ENCODE peak calls at places on chromosome 9, in ten cellular contexts. X, T, V, Q, Z, C, F, A, L and K are unnamed samples.

GRCh38 chr9:137300607-137301085 is 1.4 kb downstream of the NRARP start:
- DNase-seq in X (peak; percentile 66), T (no peak), V (no peak), Q (no peak), Z (no peak), C (no peak), F (no peak), A (no peak), L (no peak), K (peak; percentile 39)

GRCh38 chr9:34072868-34073590 is 24.3 kb upstream of the UBAP2 start:
- DNase-seq in X (peak; percentile 81), T (peak; percentile 51), V (no peak), Q (no peak), Z (no peak), C (peak; percentile 87), F (peak; percentile 90), A (peak; percentile 86), L (no peak), K (peak; percentile 10)

GRCh38 chr9:26744362-26744965 is 148.1 kb downstream of the CAAP1 start:
- DNase-seq in X (peak; percentile 49), T (no peak), V (no peak), Q (no peak), Z (no peak), C (peak; percentile 4), F (peak; percentile 31), A (peak; percentile 35), L (no peak), K (no peak)

GRCh38 chr9:110133059-110133458 is 74.9 kb downstream of the C9orf152 start:
- DNase-seq in X (peak; percentile 69), T (no peak), V (no peak), Q (no peak), Z (no peak), C (no peak), F (no peak), A (no peak), L (no peak), K (no peak)

GRCh38 chr9:80596576-80596975 is 1024.8 kb downstream of the TLE4 start:
- DNase-seq in X (no peak), T (no peak), V (no peak), Q (no peak), Z (no peak), C (no peak), F (no peak), A (no peak), L (no peak), K (no peak)

GRCh38 chr9:6128030-6128429 is 87.6 kb upstream of the IL33 start:
- DNase-seq in X (no peak), T (no peak), V (no peak), Q (no peak), Z (no peak), C (no peak), F (no peak), A (no peak), L (no peak), K (no peak)

GRCh38 chr9:32424616-32425015 is 40.2 kb downstream of the ACO1 start:
- DNase-seq in X (no peak), T (no peak), V (no peak), Q (no peak), Z (no peak), C (no peak), F (no peak), A (no peak), L (no peak), K (no peak)

GRCh38 chr9:127898433-127899199 is 787 bp downstream of the ST6GALNAC6 start:
- DNase-seq in X (peak; percentile 97), T (peak; percentile 74), V (peak; percentile 87), Q (no peak), Z (peak; percentile 33), C (no peak), F (peak; percentile 94), A (peak; percentile 95), L (peak; percentile 59), K (peak; percentile 53)

GRCh38 chr9:37034938-37035471 is 937 bp upstream of the PAX5 start:
- DNase-seq in X (no peak), T (no peak), V (peak; percentile 80), Q (no peak), Z (no peak), C (no peak), F (no peak), A (no peak), L (no peak), K (peak; percentile 34)

GRCh38 chr9:27413507-27414214 is 110.4 kb upstream of the IFNK start:
- DNase-seq in X (no peak), T (no peak), V (no peak), Q (no peak), Z (no peak), C (no peak), F (no peak), A (peak; percentile 34), L (no peak), K (no peak)

GRCh38 chr9:124045076-124045829 is 33.7 kb downstream of the LHX2 start:
- DNase-seq in X (peak; percentile 84), T (no peak), V (peak; percentile 74), Q (peak; percentile 77), Z (peak; percentile 31), C (no peak), F (peak; percentile 50), A (peak; percentile 21), L (no peak), K (peak; percentile 55)

GRCh38 chr9:23789529-23790254 is 36.3 kb downstream of the ELAVL2 start:
- DNase-seq in X (no peak), T (no peak), V (no peak), Q (no peak), Z (no peak), C (no peak), F (no peak), A (no peak), L (no peak), K (no peak)

GRCh38 chr9:114908796-114909448 is 21.5 kb downstream of the TNFSF8 start:
- DNase-seq in X (no peak), T (no peak), V (no peak), Q (no peak), Z (peak; percentile 74), C (no peak), F (peak; percentile 39), A (no peak), L (no peak), K (no peak)

GRCh38 chr9:102832814-102833213 is 162.3 kb upstream of the CYLC2 start:
- DNase-seq in X (no peak), T (no peak), V (no peak), Q (no peak), Z (no peak), C (no peak), F (no peak), A (no peak), L (no peak), K (no peak)

GRCh38 chr9:122835313-122835731 is 6.9 kb upstream of the PDCL start:
- DNase-seq in X (no peak), T (no peak), V (no peak), Q (no peak), Z (peak; percentile 45), C (no peak), F (no peak), A (no peak), L (peak; percentile 64), K (no peak)

GRCh38 chr9:132698989-132699388 is 28.7 kb downstream of the GTF3C4 start:
- DNase-seq in X (peak; percentile 69), T (no peak), V (no peak), Q (no peak), Z (no peak), C (no peak), F (peak; percentile 34), A (no peak), L (no peak), K (no peak)

GRCh38 chr9:101479337-101480045 is 43.9 kb upstream of the ALDOB start:
- DNase-seq in X (no peak), T (no peak), V (no peak), Q (no peak), Z (no peak), C (no peak), F (no peak), A (no peak), L (no peak), K (no peak)

GRCh38 chr9:71980266-71981018 is 69.0 kb downstream of the C9orf85 start:
- DNase-seq in X (no peak), T (no peak), V (no peak), Q (no peak), Z (no peak), C (no peak), F (no peak), A (no peak), L (no peak), K (no peak)

GRCh38 chr9:71977003-71977402 is 65.6 kb downstream of the C9orf85 start:
- DNase-seq in X (no peak), T (no peak), V (no peak), Q (no peak), Z (no peak), C (no peak), F (no peak), A (no peak), L (no peak), K (no peak)

GRCh38 chr9:71975833-71976232 is 64.4 kb downstream of the C9orf85 start:
- DNase-seq in X (peak; percentile 32), T (peak; percentile 8), V (no peak), Q (no peak), Z (no peak), C (no peak), F (no peak), A (peak; percentile 24), L (no peak), K (no peak)
- TF ChIP-seq CTCF in X (peak; percentile 12), T (peak; percentile 34), V (no peak), Q (peak; percentile 25), Z (no peak), C (peak; percentile 36), F (peak; percentile 17), A (peak; percentile 49), L (no peak), K (no peak)

GRCh38 chr9:35822926-35823325 is 5.6 kb downstream of the FAM221B start:
- DNase-seq in X (no peak), T (no peak), V (no peak), Q (no peak), Z (no peak), C (no peak), F (peak; percentile 57), A (no peak), L (no peak), K (no peak)
- TF ChIP-seq CTCF in X (no peak), T (no peak), V (no peak), Q (no peak), Z (no peak), C (no peak), F (no peak), A (no peak), L (no peak), K (no peak)

DNA sequence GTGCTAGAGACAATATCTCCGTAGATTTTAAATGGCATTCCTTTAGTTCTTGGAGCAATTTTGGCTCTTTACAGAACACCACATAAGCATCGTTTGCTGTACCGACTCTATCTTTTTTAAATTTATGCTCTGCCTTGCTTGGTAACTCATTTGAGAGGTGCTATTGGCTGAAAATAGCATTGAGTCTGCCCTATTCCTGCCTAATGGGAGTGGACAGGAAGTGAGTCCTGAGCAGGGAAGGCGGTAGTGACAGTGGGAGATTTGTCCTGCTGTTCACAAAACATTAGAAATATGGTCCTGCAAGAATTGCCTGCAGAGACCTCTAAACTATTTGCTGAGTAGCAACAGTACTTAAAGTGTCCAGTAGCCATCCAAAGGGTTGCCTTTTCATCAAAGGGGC is 115.2 kb upstream of the IFNE start:
- DNase-seq in X (no peak), T (no peak), V (no peak), Q (no peak), Z (no peak), C (no peak), F (no peak), A (no peak), L (no peak), K (no peak)
- TF ChIP-seq CTCF in X (no peak), T (no peak), V (no peak), Q (no peak), Z (no peak), C (no peak), F (no peak), A (no peak), L (no peak), K (no peak)

GRCh38 chr9:68779558-68780376 is 74.7 kb downstream of the PIP5K1B start:
- DNase-seq in X (peak; percentile 97), T (peak; percentile 72), V (peak; percentile 98), Q (peak; percentile 97), Z (peak; percentile 95), C (peak; percentile 63), F (peak; percentile 98), A (peak; percentile 94), L (peak; percentile 97), K (peak; percentile 97)
- TF ChIP-seq CTCF in X (peak; percentile 2), T (peak; percentile 33), V (no peak), Q (peak; percentile 43), Z (no peak), C (peak; percentile 53), F (peak; percentile 26), A (no peak), L (peak; percentile 53), K (no peak)